ENCODE peak calls at places on chromosome 1, in nine cellular contexts. One of them, this sample, is unnamed.

GRCh38 chr1:109807822-109808680 is 44.3 kb upstream of the EPS8L3 start:
- DNase-seq in skeletal muscle cell: no peak
- DNase-seq in activated T-cell treated with anti-CD3 and anti-CD28 coated beads for 1 hour: no peak
- DNase-seq in M059J: peak
- DNase-seq in upper lobe of right lung: peak
- DNase-seq in CD8-positive, alpha-beta memory T cell: no peak
- DNase-seq in AG04450: no peak
- DNase-seq in AG04449: no peak
- DNase-seq in HFF-Myc: no peak
- DNase-seq in this sample: no peak

GRCh38 chr1:39654291-39654690 is 14.8 kb upstream of the HEYL start:
- DNase-seq in HFF-Myc: no peak
- DNase-seq in CD8-positive, alpha-beta memory T cell: no peak
- DNase-seq in AG04449: no peak
- DNase-seq in AG04450: no peak
- DNase-seq in skeletal muscle cell: no peak
- DNase-seq in upper lobe of right lung: no peak
- DNase-seq in M059J: no peak
- DNase-seq in activated T-cell treated with anti-CD3 and anti-CD28 coated beads for 1 hour: no peak
- DNase-seq in this sample: no peak

GRCh38 chr1:7962636-7963377 is 1.3 kb downstream of the PARK7 start:
- DNase-seq in upper lobe of right lung: no peak
- DNase-seq in activated T-cell treated with anti-CD3 and anti-CD28 coated beads for 1 hour: no peak
- DNase-seq in AG04450: no peak
- DNase-seq in AG04449: no peak
- DNase-seq in CD8-positive, alpha-beta memory T cell: no peak
- DNase-seq in skeletal muscle cell: no peak
- DNase-seq in HFF-Myc: no peak
- DNase-seq in M059J: no peak
- DNase-seq in this sample: no peak

GRCh38 chr1:180691322-180691721 is 59.5 kb downstream of the XPR1 start:
- DNase-seq in upper lobe of right lung: no peak
- DNase-seq in M059J: peak
- DNase-seq in HFF-Myc: no peak
- DNase-seq in AG04449: no peak
- DNase-seq in CD8-positive, alpha-beta memory T cell: no peak
- DNase-seq in skeletal muscle cell: no peak
- DNase-seq in AG04450: no peak
- DNase-seq in activated T-cell treated with anti-CD3 and anti-CD28 coated beads for 1 hour: no peak
- DNase-seq in this sample: no peak

GRCh38 chr1:223425550-223425949 is 32.3 kb downstream of the CCDC185 start:
- DNase-seq in HFF-Myc: no peak
- DNase-seq in upper lobe of right lung: no peak
- DNase-seq in AG04449: no peak
- DNase-seq in skeletal muscle cell: no peak
- DNase-seq in M059J: no peak
- DNase-seq in CD8-positive, alpha-beta memory T cell: no peak
- DNase-seq in AG04450: no peak
- DNase-seq in activated T-cell treated with anti-CD3 and anti-CD28 coated beads for 1 hour: no peak
- DNase-seq in this sample: no peak

GRCh38 chr1:241272828-241273227 is 84.2 kb downstream of the RGS7 start:
- DNase-seq in AG04449: no peak
- DNase-seq in upper lobe of right lung: no peak
- DNase-seq in activated T-cell treated with anti-CD3 and anti-CD28 coated beads for 1 hour: no peak
- DNase-seq in AG04450: no peak
- DNase-seq in skeletal muscle cell: no peak
- DNase-seq in CD8-positive, alpha-beta memory T cell: no peak
- DNase-seq in HFF-Myc: no peak
- DNase-seq in M059J: no peak
- DNase-seq in this sample: no peak

GRCh38 chr1:24759492-24759891 is 14.2 kb downstream of the CLIC4 start:
- DNase-seq in activated T-cell treated with anti-CD3 and anti-CD28 coated beads for 1 hour: no peak
- DNase-seq in upper lobe of right lung: no peak
- DNase-seq in M059J: no peak
- DNase-seq in AG04449: no peak
- DNase-seq in skeletal muscle cell: no peak
- DNase-seq in AG04450: no peak
- DNase-seq in CD8-positive, alpha-beta memory T cell: no peak
- DNase-seq in HFF-Myc: no peak
- DNase-seq in this sample: no peak

GRCh38 chr1:79043506-79043905 is 37.0 kb upstream of the ADGRL4 start:
- DNase-seq in AG04450: peak
- DNase-seq in activated T-cell treated with anti-CD3 and anti-CD28 coated beads for 1 hour: no peak
- DNase-seq in skeletal muscle cell: peak
- DNase-seq in CD8-positive, alpha-beta memory T cell: no peak
- DNase-seq in AG04449: peak
- DNase-seq in M059J: peak
- DNase-seq in upper lobe of right lung: no peak
- DNase-seq in HFF-Myc: no peak
- DNase-seq in this sample: no peak

GRCh38 chr1:4071675-4072074 is 171.6 kb upstream of the C1orf174 start:
- DNase-seq in skeletal muscle cell: no peak
- DNase-seq in CD8-positive, alpha-beta memory T cell: no peak
- DNase-seq in HFF-Myc: no peak
- DNase-seq in AG04450: no peak
- DNase-seq in upper lobe of right lung: peak
- DNase-seq in activated T-cell treated with anti-CD3 and anti-CD28 coated beads for 1 hour: no peak
- DNase-seq in AG04449: no peak
- DNase-seq in M059J: no peak
- DNase-seq in this sample: no peak

GRCh38 chr1:168466703-168467081 is 77.1 kb downstream of the XCL2 start:
- DNase-seq in M059J: no peak
- DNase-seq in HFF-Myc: no peak
- DNase-seq in upper lobe of right lung: no peak
- DNase-seq in CD8-positive, alpha-beta memory T cell: no peak
- DNase-seq in skeletal muscle cell: no peak
- DNase-seq in AG04449: no peak
- DNase-seq in AG04450: no peak
- DNase-seq in activated T-cell treated with anti-CD3 and anti-CD28 coated beads for 1 hour: no peak
- DNase-seq in this sample: no peak

GRCh38 chr1:201585099-201585498 is 46.2 kb downstream of the NAV1 start:
- DNase-seq in HFF-Myc: no peak
- DNase-seq in CD8-positive, alpha-beta memory T cell: no peak
- DNase-seq in AG04450: no peak
- DNase-seq in upper lobe of right lung: no peak
- DNase-seq in AG04449: no peak
- DNase-seq in skeletal muscle cell: peak
- DNase-seq in M059J: peak
- DNase-seq in activated T-cell treated with anti-CD3 and anti-CD28 coated beads for 1 hour: no peak
- DNase-seq in this sample: no peak

This sample was measured in SK-N-MC.